ENCODE peak calls at places on chromosome X, in five cellular contexts. F is posterior vena cava, P is T47D, M is C1 segment of cervical spinal cord, N is GM23248. A is an unnamed sample.

GRCh38 chrX:46208225-46208854 is 336.9 kb downstream of the ZNF674 start:
- DNase-seq in F (no peak), P (no peak), M (no peak), N (peak; percentile 58), A (peak; percentile 75)

GRCh38 chrX:101483705-101484104 is 1.6 kb upstream of the ARMCX4 start:
- DNase-seq in F (no peak), P (no peak), M (no peak), N (no peak), A (no peak)

GRCh38 chrX:72054776-72055495 is 76.8 kb downstream of the RTL5 start:
- DNase-seq in F (no peak), P (no peak), M (no peak), N (no peak), A (no peak)

GRCh38 chrX:123685273-123685672 is 47.6 kb downstream of the THOC2 start:
- DNase-seq in F (no peak), P (no peak), M (no peak), N (no peak), A (no peak)

GRCh38 chrX:84216406-84216805 is 28.4 kb upstream of the RPS6KA6 start:
- DNase-seq in F (no peak), P (no peak), M (no peak), N (no peak), A (no peak)

GRCh38 chrX:7996414-7996813 is 69.2 kb upstream of the PNPLA4 start:
- DNase-seq in F (no peak), P (peak; percentile 60), M (no peak), N (peak; percentile 47), A (peak; percentile 23)

GRCh38 chrX:100410083-100410590 is at the start of gene PCDH19:
- DNase-seq in F (peak; percentile 83), P (peak; percentile 58), M (peak; percentile 37), N (peak; percentile 72), A (peak; percentile 46)

GRCh38 chrX:9465380-9466114 is 689 bp downstream of the TBL1X start:
- DNase-seq in F (peak; percentile 84), P (no peak), M (peak; percentile 32), N (peak; percentile 41), A (no peak)

GRCh38 chrX:11787564-11787963 is 29.5 kb downstream of the MSL3 start:
- DNase-seq in F (peak; percentile 80), P (peak; percentile 2), M (peak; percentile 41), N (peak; percentile 59), A (peak; percentile 26)

GRCh38 chrX:11754958-11755645 is 2.9 kb upstream of the MSL3 start:
- DNase-seq in F (no peak), P (no peak), M (no peak), N (no peak), A (no peak)

GRCh38 chrX:46184749-46185148 is 360.5 kb downstream of the ZNF674 start:
- DNase-seq in F (no peak), P (no peak), M (no peak), N (peak; percentile 49), A (no peak)

GRCh38 chrX:115330498-115331138 is 41.1 kb downstream of the LUZP4 start:
- DNase-seq in F (no peak), P (peak; percentile 44), M (peak; percentile 3), N (peak; percentile 71), A (peak; percentile 68)

GRCh38 chrX:151088221-151088620 is 88.2 kb upstream of the GPR50 start:
- DNase-seq in F (no peak), P (no peak), M (no peak), N (no peak), A (no peak)

GRCh38 chrX:47613082-47613481 is 6.6 kb downstream of the SYN1 start:
- DNase-seq in F (peak; percentile 45), P (no peak), M (no peak), N (no peak), A (no peak)

GRCh38 chrX:48465336-48465933 is 4.6 kb downstream of the SLC38A5 start:
- DNase-seq in F (no peak), P (no peak), M (no peak), N (peak; percentile 92), A (peak; percentile 96)

GRCh38 chrX:57368158-57368557 is 81.7 kb downstream of the FAAH2 start:
- DNase-seq in F (no peak), P (no peak), M (no peak), N (no peak), A (no peak)

GRCh38 chrX:120653000-120653399 is 23.1 kb upstream of the C1GALT1C1 start:
- DNase-seq in F (no peak), P (peak; percentile 69), M (no peak), N (peak; percentile 39), A (peak; percentile 45)

GRCh38 chrX:20664774-20665173 is 398.1 kb upstream of the RPS6KA3 start:
- DNase-seq in F (no peak), P (no peak), M (no peak), N (no peak), A (no peak)

GRCh38 chrX:107629533-107629909 is 1.2 kb downstream of the PRPS1 start:
- DNase-seq in F (no peak), P (peak; percentile 41), M (no peak), N (peak; percentile 63), A (peak; percentile 37)

GRCh38 chrX:25020391-25021131 is 4.8 kb upstream of the ARX start:
- DNase-seq in F (no peak), P (peak; percentile 33), M (no peak), N (no peak), A (no peak)

GRCh38 chrX:35670894-35671293 is 127.2 kb upstream of the MAGEB16 start:
- DNase-seq in F (no peak), P (no peak), M (no peak), N (no peak), A (no peak)

GRCh38 chrX:47247206-47247998 is 14.6 kb downstream of the USP11 start:
- DNase-seq in F (no peak), P (no peak), M (no peak), N (peak; percentile 52), A (no peak)

GRCh38 chrX:40199704-40200103 is 101.9 kb upstream of the BCOR start:
- DNase-seq in F (peak; percentile 64), P (no peak), M (no peak), N (peak; percentile 40), A (peak; percentile 25)

GRCh38 chrX:100731441-100732281 is at the start of gene SYTL4:
- DNase-seq in F (peak; percentile 82), P (peak; percentile 41), M (peak; percentile 23), N (peak; percentile 46), A (no peak)

GRCh38 chrX:123476636-123477219 is 256.1 kb downstream of the THOC2 start:
- DNase-seq in F (no peak), P (peak; percentile 0), M (no peak), N (no peak), A (no peak)

GRCh38 chrX:141341743-141342142 is 99.4 kb upstream of the SPANXC start:
- DNase-seq in F (no peak), P (no peak), M (no peak), N (no peak), A (no peak)

GRCh38 chrX:24424948-24425347 is 40.1 kb upstream of the PDK3 start:
- DNase-seq in F (peak; percentile 87), P (no peak), M (peak; percentile 3), N (peak; percentile 84), A (peak; percentile 39)

GRCh38 chrX:15643786-15644559 is 20.6 kb downstream of the CLTRN start:
- DNase-seq in F (no peak), P (no peak), M (no peak), N (no peak), A (no peak)

GRCh38 chrX:97490656-97491055 is 606.9 kb downstream of the RPA4 start:
- DNase-seq in F (no peak), P (no peak), M (no peak), N (peak; percentile 7), A (peak; percentile 30)

GRCh38 chrX:72021975-72022374 is 109.7 kb downstream of the RTL5 start:
- DNase-seq in F (peak; percentile 32), P (no peak), M (no peak), N (peak; percentile 40), A (no peak)